ENCODE peak calls at places on chromosomes 16 and 17, in six cellular contexts. K, A, Q, X, T and B are unnamed samples.

GRCh38 chr16:21685034-21685455 is 21.3 kb downstream of the OTOA start:
- DNase-seq in K (peak), A (no peak), Q (peak), X (no peak), T (no peak), B (no peak)

GRCh38 chr17:7435676-7436555 is 681 bp downstream of the TMEM102 start:
- DNase-seq in K (peak), A (no peak), Q (peak), X (no peak), T (peak), B (no peak)

GRCh38 chr17:7043195-7043543 is 723 bp downstream of the SLC16A11 start:
- DNase-seq in K (no peak), A (no peak), Q (no peak), X (no peak), T (no peak), B (no peak)

GRCh38 chr17:64028874-64029464 is 8.5 kb upstream of the ICAM2 start:
- DNase-seq in K (peak), A (peak), Q (peak), X (peak), T (peak), B (peak)

GRCh38 chr16:74732951-74733350 is 32.3 kb upstream of the MLKL start:
- DNase-seq in K (no peak), A (no peak), Q (no peak), X (no peak), T (no peak), B (no peak)

GRCh38 chr16:53872248-53873221 is 168.6 kb downstream of the FTO start:
- DNase-seq in K (no peak), A (no peak), Q (no peak), X (peak), T (no peak), B (no peak)

GRCh38 chr16:11224894-11225676 is 30.9 kb downstream of the SOCS1 start:
- DNase-seq in K (no peak), A (no peak), Q (no peak), X (no peak), T (no peak), B (no peak)

GRCh38 chr17:59827721-59828477 is 64.8 kb downstream of the TUBD1 start:
- DNase-seq in K (no peak), A (no peak), Q (no peak), X (no peak), T (peak), B (no peak)

GRCh38 chr17:78421534-78422266 is 43.3 kb downstream of the PGS1 start:
- DNase-seq in K (peak), A (peak), Q (peak), X (peak), T (peak), B (no peak)

GRCh38 chr16:70523621-70524405 is at the start of gene SF3B3:
- DNase-seq in K (peak), A (peak), Q (peak), X (no peak), T (peak), B (peak)

GRCh38 chr16:70523013-70523620 is at the start of gene COG4:
- DNase-seq in K (peak), A (peak), Q (peak), X (peak), T (peak), B (no peak)

GRCh38 chr16:70526403-70526802 is 2.8 kb downstream of the SF3B3 start:
- DNase-seq in K (no peak), A (no peak), Q (no peak), X (no peak), T (no peak), B (no peak)

GRCh38 chr16:70529051-70529777 is 5.6 kb downstream of the SF3B3 start:
- DNase-seq in K (peak), A (no peak), Q (no peak), X (peak), T (peak), B (no peak)

DNA sequence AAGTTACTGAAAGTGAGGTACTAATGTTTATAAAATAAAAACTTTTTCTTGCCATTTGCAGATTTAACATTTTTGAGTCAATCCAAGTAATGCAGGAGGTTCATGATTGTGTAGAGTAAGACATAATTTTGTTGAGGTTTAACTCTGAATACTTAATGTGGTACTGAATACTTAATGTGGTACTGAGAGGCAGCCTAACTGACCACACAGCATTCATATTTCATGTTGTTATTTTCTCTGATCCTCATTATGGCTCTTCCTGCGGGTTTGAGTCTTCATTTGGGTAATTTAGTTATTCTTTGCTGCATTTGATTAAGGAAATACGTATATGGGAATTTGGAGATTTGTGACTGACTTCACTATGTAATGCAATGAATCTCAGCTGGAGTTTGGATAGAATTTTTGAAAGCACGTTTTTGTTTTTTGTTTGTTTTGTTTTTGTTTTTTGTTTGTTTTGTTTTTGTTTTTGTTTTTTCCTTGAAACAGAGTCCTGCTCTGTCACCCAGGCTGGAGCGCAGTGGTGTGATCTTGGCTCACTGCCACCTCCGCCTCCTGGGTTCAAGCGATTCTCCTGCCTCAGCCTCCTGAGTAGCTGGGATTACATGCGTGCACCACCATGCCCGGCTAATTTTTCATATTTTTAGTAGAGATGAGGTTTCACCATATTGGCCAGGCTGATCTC is 3.8 kb downstream of the SF3B3 start:
- DNase-seq in K (no peak), A (no peak), Q (no peak), X (no peak), T (no peak), B (no peak)
- H3K4me3 ChIP-seq in K (no peak), A (no peak), Q (no peak), X (no peak), T (no peak), B (no peak)

GRCh38 chr16:48311242-48311641 is 63.9 kb upstream of the ABCC11 start:
- DNase-seq in K (no peak), A (no peak), Q (no peak), X (no peak), T (no peak), B (no peak)
- TF ChIP-seq CTCF in K (no peak), A (no peak), Q (no peak), X (no peak), T (no peak), B (no peak)

GRCh38 chr17:76734080-76734840 is 2.9 kb downstream of the SRSF2 start:
- DNase-seq in K (no peak), A (no peak), Q (no peak), X (peak), T (peak), B (no peak)
- H3K4me3 ChIP-seq in K (peak), A (no peak), Q (peak), X (peak), T (peak), B (peak)

GRCh38 chr16:79261944-79262552 is 338.5 kb downstream of the MAF start:
- DNase-seq in K (no peak), A (no peak), Q (no peak), X (no peak), T (no peak), B (no peak)

GRCh38 chr16:79265701-79266100 is 334.8 kb downstream of the MAF start:
- DNase-seq in K (no peak), A (no peak), Q (no peak), X (no peak), T (no peak), B (no peak)

GRCh38 chr16:79264237-79265104 is 336.1 kb downstream of the MAF start:
- DNase-seq in K (no peak), A (no peak), Q (no peak), X (no peak), T (no peak), B (no peak)

GRCh38 chr16:79257958-79258490 is 342.5 kb downstream of the MAF start:
- DNase-seq in K (no peak), A (no peak), Q (no peak), X (no peak), T (no peak), B (no peak)

DNA sequence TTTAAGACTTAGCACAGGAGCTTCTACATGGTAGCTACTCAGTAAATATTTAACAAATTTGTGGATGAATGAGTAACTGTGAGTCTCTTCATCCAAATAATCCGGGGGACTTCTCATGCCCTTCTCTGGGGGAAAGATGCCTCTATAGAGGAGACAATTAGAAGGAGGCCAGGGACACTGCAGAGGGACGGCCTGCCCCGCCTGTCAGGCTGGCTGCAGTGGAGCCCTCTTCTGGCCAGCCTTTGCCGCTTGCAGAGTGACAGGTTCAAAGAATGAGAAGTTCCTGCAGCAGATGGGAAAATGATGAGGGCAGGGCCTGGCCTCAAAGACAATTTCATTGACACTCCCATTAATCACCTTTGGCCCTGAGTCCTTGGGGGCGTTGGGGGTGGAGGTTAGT is 339.1 kb downstream of the MAF start:
- DNase-seq in K (peak), A (no peak), Q (peak), X (no peak), T (peak), B (no peak)
- TF ChIP-seq CTCF in K (peak), A (no peak), Q (no peak), X (no peak), T (no peak), B (peak)

GRCh38 chr17:77281904-77282367 is 141.2 kb downstream of the SEC14L1 start:
- DNase-seq in K (peak), A (no peak), Q (no peak), X (peak), T (peak), B (no peak)
- H3K4me3 ChIP-seq in K (peak), A (no peak), Q (peak), X (peak), T (peak), B (peak)

GRCh38 chr17:47839899-47840741 is 953 bp downstream of the SCRN2 start:
- DNase-seq in K (no peak), A (peak), Q (no peak), X (no peak), T (no peak), B (no peak)

GRCh38 chr17:47843391-47843730 is 2.3 kb upstream of the SCRN2 start:
- DNase-seq in K (no peak), A (no peak), Q (no peak), X (no peak), T (no peak), B (no peak)

GRCh38 chr17:47840742-47841487 is at the start of gene SCRN2:
- DNase-seq in K (peak), A (peak), Q (peak), X (peak), T (peak), B (peak)

GRCh38 chr17:47844230-47844629 is 3.2 kb upstream of the SCRN2 start:
- DNase-seq in K (no peak), A (no peak), Q (no peak), X (peak), T (no peak), B (peak)

GRCh38 chr17:47841488-47842308 is 625 bp upstream of the SCRN2 start:
- DNase-seq in K (no peak), A (no peak), Q (no peak), X (no peak), T (no peak), B (no peak)
- TF ChIP-seq CTCF in K (no peak), A (no peak), Q (no peak), X (no peak), T (no peak), B (no peak)

GRCh38 chr17:18964018-18964351 is 12.0 kb downstream of the SLC5A10 start:
- DNase-seq in K (no peak), A (no peak), Q (no peak), X (no peak), T (no peak), B (no peak)
- H3K4me3 ChIP-seq in K (no peak), A (no peak), Q (no peak), X (no peak), T (no peak), B (no peak)

GRCh38 chr17:3846739-3847670 is 959 bp upstream of the NCBP3 start:
- DNase-seq in K (no peak), A (no peak), Q (no peak), X (no peak), T (no peak), B (no peak)

GRCh38 chr17:3845361-3845753 is 689 bp downstream of the NCBP3 start:
- DNase-seq in K (peak), A (no peak), Q (no peak), X (peak), T (no peak), B (no peak)

GRCh38 chr17:3845754-3846738 is at the start of gene NCBP3:
- DNase-seq in K (peak), A (peak), Q (peak), X (peak), T (peak), B (peak)

GRCh38 chr17:3848229-3848628 is 2.2 kb upstream of the NCBP3 start:
- DNase-seq in K (no peak), A (no peak), Q (no peak), X (no peak), T (no peak), B (no peak)

DNA sequence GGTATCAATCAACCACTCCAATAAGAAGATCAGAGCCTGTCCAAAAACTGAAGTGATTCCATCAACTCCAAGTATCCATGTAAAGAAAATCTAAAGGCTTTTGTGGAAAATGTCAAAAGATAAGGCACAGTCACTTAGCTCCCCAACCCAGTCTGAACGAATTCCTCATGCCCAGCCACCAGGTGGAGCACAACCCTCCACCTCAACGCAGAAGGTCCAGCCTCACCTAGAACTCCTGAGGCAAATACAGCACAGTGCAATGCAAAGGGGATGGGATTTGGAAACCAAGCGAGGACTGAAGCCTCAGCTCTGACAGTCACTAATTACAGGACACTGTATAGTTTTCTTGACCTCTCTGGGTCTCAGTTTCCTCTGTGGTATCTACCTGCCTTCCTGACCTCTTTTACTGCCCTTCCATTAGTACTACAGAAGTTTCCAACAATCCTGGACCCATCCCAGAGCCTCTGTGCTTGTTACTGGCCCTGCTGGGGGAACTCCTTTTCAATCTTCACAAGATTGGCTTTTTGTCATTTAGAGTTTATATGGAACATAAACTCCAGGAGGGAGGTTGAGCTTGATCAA is 2.0 kb downstream of the NCBP3 start:
- DNase-seq in K (peak), A (no peak), Q (peak), X (peak), T (peak), B (no peak)
- TF ChIP-seq CTCF in K (peak), A (no peak), Q (peak), X (peak), T (peak), B (peak)

GRCh38 chr17:352421-353212 is at the start of gene RPH3AL:
- DNase-seq in K (peak), A (no peak), Q (peak), X (peak), T (peak), B (no peak)
- H3K4me3 ChIP-seq in K (no peak), A (no peak), Q (peak), X (no peak), T (peak), B (peak)